ENCODE peak calls at places on chromosomes 6 and 20, in ten cellular contexts. B is DND-41, H is H1, S is GM23338, P is GM23248, O is PC-3, C is mammary epithelial cell, K is PC-9, F is fibroblast of lung, T is hepatocyte. R is an unnamed sample. For H3K4me1 and H3K79me2, the result is how much of the 10 kb centered on the place peaks cover.

GRCh38 chr6:127539292-127539691 is 20.2 kb upstream of the MTCL3 start:
- DNase-seq in B (no peak), H (no peak), S (no peak), P (peak), O (peak), C (no peak), K (peak), F (peak), T (peak), R (peak)

GRCh38 chr6:25468881-25469280 is 183.1 kb upstream of the SCGN start:
- DNase-seq in B (no peak), H (no peak), S (no peak), P (no peak), O (no peak), C (no peak), K (no peak), F (no peak), T (no peak), R (no peak)

GRCh38 chr6:7671076-7671475 is 54.8 kb upstream of the BMP6 start:
- DNase-seq in B (no peak), H (no peak), S (no peak), P (peak), O (peak), C (peak), K (peak), F (peak), T (no peak), R (no peak)

GRCh38 chr6:139743629-139744028 is 369.2 kb upstream of the CITED2 start:
- DNase-seq in B (no peak), H (no peak), S (no peak), P (peak), O (peak), C (peak), K (peak), F (peak), T (peak), R (no peak)

GRCh38 chr6:109449064-109449788 is 6.3 kb downstream of the MICAL1 start:
- DNase-seq in B (no peak), H (no peak), S (no peak), P (no peak), O (no peak), C (no peak), K (no peak), F (no peak), T (no peak), R (no peak)

GRCh38 chr20:47210470-47210869 is 146.0 kb downstream of the ZMYND8 start:
- DNase-seq in B (no peak), H (no peak), S (no peak), P (no peak), O (no peak), C (no peak), K (no peak), F (no peak), T (no peak), R (no peak)

GRCh38 chr6:27332692-27333641 is 20.9 kb upstream of the POM121L2 start:
- DNase-seq in B (no peak), H (peak), S (peak), P (peak), O (peak), C (peak), K (peak), F (peak), T (peak), R (no peak)

GRCh38 chr6:38603966-38604365 is 35.8 kb downstream of the BTBD9 start:
- DNase-seq in B (no peak), H (no peak), S (no peak), P (no peak), O (no peak), C (no peak), K (no peak), F (peak), T (peak), R (no peak)

GRCh38 chr6:106154326-106154725 is 68.2 kb downstream of the PRDM1 start:
- DNase-seq in B (no peak), H (no peak), S (peak), P (no peak), O (no peak), C (no peak), K (no peak), F (no peak), T (no peak), R (no peak)

GRCh38 chr20:21411725-21412124 is 14.4 kb upstream of the NKX2-4 start:
- DNase-seq in B (no peak), H (no peak), S (no peak), P (no peak), O (no peak), C (no peak), K (no peak), F (no peak), T (no peak), R (no peak)

GRCh38 chr20:50850721-50851286 is 55.9 kb downstream of the BCAS4 start:
- DNase-seq in B (no peak), H (no peak), S (peak), P (no peak), O (no peak), C (no peak), K (no peak), F (no peak), T (peak), R (peak)

GRCh38 chr20:8631271-8631670 is 437.6 kb upstream of the PLCB4 start:
- DNase-seq in B (no peak), H (no peak), S (no peak), P (peak), O (no peak), C (no peak), K (no peak), F (no peak), T (no peak), R (no peak)

GRCh38 chr20:3383878-3384495 is 23.5 kb downstream of the DNAAF9 start:
- DNase-seq in B (no peak), H (no peak), S (no peak), P (no peak), O (no peak), C (no peak), K (no peak), F (no peak), T (no peak), R (no peak)

GRCh38 chr20:10185741-10186558 is 32.7 kb upstream of the SNAP25 start:
- DNase-seq in B (no peak), H (no peak), S (no peak), P (no peak), O (peak), C (no peak), K (no peak), F (peak), T (peak), R (no peak)

GRCh38 chr6:139439278-139439813 is 64.9 kb upstream of the CITED2 start:
- DNase-seq in B (no peak), H (no peak), S (no peak), P (peak), O (peak), C (peak), K (peak), F (no peak), T (no peak), R (no peak)

GRCh38 chr20:25285091-25285647 is 37.3 kb downstream of the PYGB start:
- DNase-seq in B (no peak), H (peak), S (peak), P (no peak), O (no peak), C (no peak), K (no peak), F (no peak), T (no peak), R (no peak)

GRCh38 chr6:44843734-44844133 is 456.2 kb downstream of the CDC5L start:
- DNase-seq in B (no peak), H (no peak), S (no peak), P (no peak), O (no peak), C (no peak), K (no peak), F (no peak), T (no peak), R (no peak)

GRCh38 chr6:152089992-152090391 is 282.5 kb downstream of the ESR1 start:
- DNase-seq in B (no peak), H (no peak), S (no peak), P (peak), O (peak), C (peak), K (peak), F (peak), T (no peak), R (no peak)

GRCh38 chr6:42851599-42851998 is 27.8 kb upstream of the RPL7L1 start:
- DNase-seq in B (no peak), H (no peak), S (no peak), P (no peak), O (no peak), C (no peak), K (no peak), F (no peak), T (no peak), R (no peak)

GRCh38 chr6:162962093-162962492 is 234.3 kb downstream of the PACRG start:
- DNase-seq in B (no peak), H (no peak), S (no peak), P (peak), O (no peak), C (no peak), K (no peak), F (no peak), T (no peak), R (no peak)

GRCh38 chr20:62287759-62288534 is 14.8 kb upstream of the ADRM1 start:
- DNase-seq in B (no peak), H (no peak), S (no peak), P (no peak), O (peak), C (peak), K (no peak), F (no peak), T (no peak), R (no peak)

GRCh38 chr20:62216636-62217566 is 3.2 kb downstream of the HRH3 start:
- DNase-seq in B (peak), H (no peak), S (no peak), P (no peak), O (no peak), C (no peak), K (no peak), F (no peak), T (no peak), R (peak)

GRCh38 chr6:13573669-13574110 is 711 bp upstream of the SIRT5 start:
- DNase-seq in B (no peak), H (no peak), S (peak), P (peak), O (peak), C (peak), K (peak), F (peak), T (peak), R (no peak)

GRCh38 chr6:5028921-5029320 is 25.1 kb upstream of the RPP40 start:
- DNase-seq in B (no peak), H (no peak), S (no peak), P (no peak), O (no peak), C (no peak), K (no peak), F (no peak), T (no peak), R (no peak)

GRCh38 chr20:10466855-10467254 is 31.8 kb downstream of the SLX4IP start:
- DNase-seq in B (no peak), H (no peak), S (peak), P (no peak), O (no peak), C (no peak), K (no peak), F (no peak), T (no peak), R (no peak)

GRCh38 chr20:23639490-23639958 is 1.8 kb upstream of the CST3 start:
- DNase-seq in B (no peak), H (no peak), S (no peak), P (no peak), O (peak), C (no peak), K (peak), F (no peak), T (no peak), R (no peak)

GRCh38 chr6:98839788-98840361 is 5.5 kb downstream of the POU3F2 start:
- DNase-seq in B (no peak), H (no peak), S (peak), P (no peak), O (peak), C (no peak), K (no peak), F (peak), T (peak), R (no peak)

GRCh38 chr6:224350-224749 is 67.9 kb upstream of the DUSP22 start:
- DNase-seq in B (no peak), H (no peak), S (no peak), P (no peak), O (no peak), C (no peak), K (no peak), F (no peak), T (no peak), R (no peak)

GRCh38 chr20:36017034-36017951 is 48.9 kb downstream of the CNBD2 start:
- DNase-seq in B (no peak), H (no peak), S (peak), P (peak), O (peak), C (no peak), K (peak), F (peak), T (peak), R (no peak)

GRCh38 chr6:101666256-101666655 is 272.7 kb downstream of the GRIK2 start:
- DNase-seq in B (no peak), H (no peak), S (no peak), P (peak), O (peak), C (peak), K (peak), F (peak), T (no peak), R (no peak)

DNA sequence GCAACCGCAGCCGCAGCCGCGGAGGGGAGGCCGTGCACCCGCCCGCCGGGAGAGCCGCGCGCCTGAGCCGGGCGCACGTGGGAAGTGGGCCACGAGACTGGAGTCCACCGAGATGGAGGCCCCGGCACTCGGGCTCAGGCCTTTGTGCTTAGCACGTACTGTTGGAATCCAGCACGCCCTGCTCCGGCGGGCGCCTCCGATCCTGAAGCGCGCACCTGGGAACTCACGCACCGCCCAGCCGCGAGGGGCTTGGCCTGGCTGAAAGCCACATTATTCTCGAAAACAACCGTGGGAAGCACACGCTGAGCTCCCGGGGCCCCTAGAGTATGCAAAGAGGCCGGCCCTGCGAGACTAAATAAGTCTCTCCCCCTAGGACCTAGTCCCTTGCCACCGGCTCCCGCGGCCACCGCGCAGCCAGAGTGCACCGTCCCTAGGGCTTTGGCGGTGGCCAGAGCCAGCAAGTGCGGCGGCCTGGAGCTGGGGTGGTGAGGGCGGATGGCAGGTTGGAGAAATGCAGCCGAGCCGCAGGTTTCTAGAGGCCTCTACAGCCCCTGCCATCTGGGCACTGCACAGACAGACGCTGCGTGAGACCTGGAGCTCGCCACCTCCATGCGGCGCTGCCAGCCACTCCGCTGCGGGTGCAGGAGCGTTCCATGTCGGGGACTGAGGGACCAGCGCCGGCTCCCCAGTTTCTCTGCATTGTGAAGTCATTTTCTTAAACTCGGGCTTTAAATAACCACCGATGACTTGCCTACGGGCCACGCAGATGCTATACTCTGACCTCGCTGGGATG is 42.0 kb upstream of the LY86 start:
- DNase-seq in B (no peak), H (peak), S (peak), P (no peak), O (peak), C (peak), K (no peak), F (peak), T (peak), R (peak)
- H2AFZ ChIP-seq in B (no peak), H (peak), S (peak), P (no peak), O (peak), C (peak), K (no peak), F (peak), T (peak), R (peak)

GRCh38 chr6:41543087-41543486 is 3.1 kb upstream of the FOXP4 start:
- DNase-seq in B (no peak), H (no peak), S (no peak), P (no peak), O (no peak), C (no peak), K (no peak), F (no peak), T (no peak), R (no peak)
- H3K4me1 ChIP-seq in B (under half), H (under half), S (under half), P (under half), O (under half), C (under half), K (under half), F (under half), T (under half), R (under half)

GRCh38 chr6:69884231-69884630 is 17.9 kb downstream of the COL19A1 start:
- DNase-seq in B (no peak), H (no peak), S (no peak), P (no peak), O (no peak), C (no peak), K (no peak), F (no peak), T (no peak), R (no peak)
- H3K79me2 ChIP-seq in B (under half), H (under half), S (under half), P (under half), O (under half), C (under half), K (under half), F (under half), T (under half), R (under half)

GRCh38 chr20:7359739-7360138 is 580.5 kb downstream of the HAO1 start:
- DNase-seq in B (no peak), H (no peak), S (no peak), P (no peak), O (no peak), C (no peak), K (no peak), F (no peak), T (no peak), R (peak)

GRCh38 chr20:7366189-7366588 is 574.1 kb downstream of the HAO1 start:
- DNase-seq in B (no peak), H (no peak), S (no peak), P (no peak), O (no peak), C (no peak), K (no peak), F (no peak), T (no peak), R (no peak)

GRCh38 chr20:7358670-7359069 is 581.6 kb downstream of the HAO1 start:
- DNase-seq in B (no peak), H (no peak), S (peak), P (no peak), O (no peak), C (no peak), K (no peak), F (no peak), T (no peak), R (peak)

GRCh38 chr20:7361321-7361720 is 578.9 kb downstream of the HAO1 start:
- DNase-seq in B (no peak), H (no peak), S (no peak), P (no peak), O (no peak), C (no peak), K (no peak), F (no peak), T (no peak), R (no peak)

DNA sequence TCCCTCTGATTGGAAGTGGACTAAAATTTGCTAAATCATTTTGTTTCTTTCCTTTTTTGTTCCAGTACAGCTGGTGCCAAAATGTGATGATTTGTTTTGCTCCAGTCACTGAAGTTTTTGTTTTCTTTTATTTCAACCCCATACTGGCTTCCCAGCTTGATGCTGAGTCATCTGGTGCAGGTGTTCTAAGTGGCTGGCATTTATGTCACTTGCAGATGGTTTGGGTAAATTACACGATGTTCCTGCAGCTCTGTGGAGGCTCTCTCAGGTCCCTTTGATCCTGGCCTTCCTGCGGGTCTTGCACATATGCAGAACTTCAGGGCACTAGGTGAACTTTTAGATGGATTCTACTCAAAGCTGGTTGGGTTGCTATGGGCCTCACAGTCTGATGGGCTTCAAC is 577.7 kb downstream of the HAO1 start:
- DNase-seq in B (no peak), H (no peak), S (no peak), P (no peak), O (no peak), C (no peak), K (no peak), F (no peak), T (no peak), R (no peak)
- H2AFZ ChIP-seq in B (no peak), H (no peak), S (no peak), P (no peak), O (no peak), C (no peak), K (no peak), F (no peak), T (no peak), R (no peak)

GRCh38 chr6:33799714-33800113 is 4.1 kb downstream of the MLN start:
- DNase-seq in B (no peak), H (no peak), S (no peak), P (peak), O (no peak), C (no peak), K (no peak), F (no peak), T (no peak), R (no peak)
- H3K4me1 ChIP-seq in B (under half), H (under half), S (under half), P (under half), O (under half), C (under half), K (under half), F (under half), T (under half), R (under half)

GRCh38 chr6:161212902-161213301 is 61.0 kb downstream of the AGPAT4 start:
- DNase-seq in B (no peak), H (no peak), S (no peak), P (no peak), O (no peak), C (no peak), K (no peak), F (no peak), T (no peak), R (no peak)
- H3K79me2 ChIP-seq in B (under half), H (under half), S (half or more), P (half or more), O (under half), C (under half), K (under half), F (under half), T (under half), R (under half)